ENCODE peak calls at places on chromosomes 12 and 14, in four cellular contexts. J is dorsolateral prefrontal cortex, F is breast epithelium, X is endothelial cell. L is an unnamed sample.

GRCh38 chr12:9349888-9350885 is 142.0 kb upstream of the PZP start:
- DNase-seq in J (no peak), F (no peak), X (no peak), L (no peak)

GRCh38 chr14:50038398-50039119 is 77.8 kb downstream of the VCPKMT start:
- DNase-seq in X (no peak), F (no peak), J (no peak), L (peak)

GRCh38 chr12:62703011-62703380 is 232.0 kb downstream of the PPM1H start:
- DNase-seq in F (no peak), X (no peak), J (no peak), L (no peak)

GRCh38 chr12:31228811-31229792 is 96.8 kb downstream of the SINHCAF start:
- DNase-seq in X (no peak), J (no peak), F (no peak), L (no peak)

GRCh38 chr12:62866451-62867082 is 68.4 kb downstream of the PPM1H start:
- DNase-seq in X (peak), J (no peak), F (no peak), L (no peak)

GRCh38 chr12:2876431-2877046 is 435 bp downstream of the FOXM1 start:
- DNase-seq in J (no peak), X (peak), F (no peak), L (peak)

GRCh38 chr12:113154351-113154973 is 4.9 kb downstream of the CFAP73 start:
- DNase-seq in F (no peak), X (peak), J (peak), L (peak)

GRCh38 chr14:33103489-33103888 is 164.8 kb downstream of the NPAS3 start:
- DNase-seq in F (no peak), J (no peak), X (no peak), L (no peak)

GRCh38 chr12:7498832-7499231 is 4.7 kb downstream of the CD163 start:
- DNase-seq in F (no peak), J (no peak), X (no peak), L (no peak)

GRCh38 chr12:79547735-79548347 is 142.9 kb downstream of the PAWR start:
- DNase-seq in F (peak), X (peak), J (peak), L (peak)

GRCh38 chr12:14129601-14130178 is 148.3 kb upstream of the GRIN2B start:
- DNase-seq in X (no peak), F (no peak), J (no peak), L (no peak)

GRCh38 chr12:78540621-78541336 is 323.8 kb upstream of the SYT1 start:
- DNase-seq in J (no peak), F (no peak), X (no peak), L (no peak)

GRCh38 chr14:39265741-39266588 is 32.2 kb downstream of the MIA2 start:
- DNase-seq in F (no peak), X (no peak), J (no peak), L (no peak)

GRCh38 chr14:81153187-81153586 is 67.6 kb downstream of the GTF2A1 start:
- DNase-seq in F (no peak), X (no peak), J (no peak), L (no peak)

GRCh38 chr12:91618281-91618680 is 435.7 kb upstream of the DCN start:
- DNase-seq in J (no peak), X (no peak), F (no peak), L (no peak)

GRCh38 chr12:116982721-116983502 is 72.2 kb downstream of the FBXW8 start:
- DNase-seq in X (no peak), J (no peak), F (no peak), L (no peak)

GRCh38 chr12:107818984-107819383 is 44.5 kb downstream of the ASCL4 start:
- DNase-seq in X (no peak), J (no peak), F (no peak), L (no peak)

GRCh38 chr14:68250950-68251765 is 431.6 kb downstream of the RAD51B start:
- DNase-seq in X (no peak), J (no peak), F (no peak), L (no peak)
- TF ChIP-seq CTCF in X (no peak), J (no peak), F (no peak), L (peak)

GRCh38 chr12:122982494-122982850 is 2.0 kb downstream of the ARL6IP4 start:
- DNase-seq in X (no peak), F (no peak), J (no peak), L (no peak)

GRCh38 chr12:122984612-122985358 is 4.3 kb downstream of the ARL6IP4 start:
- DNase-seq in X (no peak), F (no peak), J (no peak), L (no peak)

GRCh38 chr12:122981587-122982493 is 1.4 kb downstream of the ARL6IP4 start:
- DNase-seq in X (no peak), F (no peak), J (no peak), L (no peak)

GRCh38 chr12:122983789-122984515 is 3.5 kb downstream of the ARL6IP4 start:
- DNase-seq in F (no peak), J (no peak), X (no peak), L (no peak)

GRCh38 chr12:122982963-122983788 is 2.7 kb downstream of the ARL6IP4 start:
- DNase-seq in X (no peak), F (no peak), J (no peak), L (no peak)
- TF ChIP-seq CTCF in X (no peak), F (no peak), J (no peak), L (no peak)

DNA sequence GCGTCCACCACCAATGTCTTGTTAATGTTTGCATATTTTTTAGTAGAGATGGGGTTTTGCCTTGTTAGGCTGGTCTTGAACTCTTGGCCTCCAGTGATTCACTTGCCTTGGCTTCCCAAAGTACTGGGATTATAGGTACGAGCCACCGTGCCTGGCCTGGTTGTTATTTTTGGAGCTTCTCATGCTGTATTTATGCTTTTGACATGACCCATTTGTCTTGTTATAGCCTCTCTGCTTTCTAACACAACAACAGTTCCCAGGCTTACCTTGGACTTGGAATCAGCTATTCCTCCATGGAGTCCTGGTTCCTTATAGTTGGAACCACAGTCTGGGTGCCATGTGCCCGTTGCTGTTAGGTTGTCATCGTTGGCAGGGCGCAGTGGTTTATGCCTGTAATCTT is 29.7 kb downstream of the ZNF410 start:
- DNase-seq in F (no peak), J (no peak), X (no peak), L (no peak)
- TF ChIP-seq CTCF in F (no peak), J (no peak), X (no peak), L (no peak)

DNA sequence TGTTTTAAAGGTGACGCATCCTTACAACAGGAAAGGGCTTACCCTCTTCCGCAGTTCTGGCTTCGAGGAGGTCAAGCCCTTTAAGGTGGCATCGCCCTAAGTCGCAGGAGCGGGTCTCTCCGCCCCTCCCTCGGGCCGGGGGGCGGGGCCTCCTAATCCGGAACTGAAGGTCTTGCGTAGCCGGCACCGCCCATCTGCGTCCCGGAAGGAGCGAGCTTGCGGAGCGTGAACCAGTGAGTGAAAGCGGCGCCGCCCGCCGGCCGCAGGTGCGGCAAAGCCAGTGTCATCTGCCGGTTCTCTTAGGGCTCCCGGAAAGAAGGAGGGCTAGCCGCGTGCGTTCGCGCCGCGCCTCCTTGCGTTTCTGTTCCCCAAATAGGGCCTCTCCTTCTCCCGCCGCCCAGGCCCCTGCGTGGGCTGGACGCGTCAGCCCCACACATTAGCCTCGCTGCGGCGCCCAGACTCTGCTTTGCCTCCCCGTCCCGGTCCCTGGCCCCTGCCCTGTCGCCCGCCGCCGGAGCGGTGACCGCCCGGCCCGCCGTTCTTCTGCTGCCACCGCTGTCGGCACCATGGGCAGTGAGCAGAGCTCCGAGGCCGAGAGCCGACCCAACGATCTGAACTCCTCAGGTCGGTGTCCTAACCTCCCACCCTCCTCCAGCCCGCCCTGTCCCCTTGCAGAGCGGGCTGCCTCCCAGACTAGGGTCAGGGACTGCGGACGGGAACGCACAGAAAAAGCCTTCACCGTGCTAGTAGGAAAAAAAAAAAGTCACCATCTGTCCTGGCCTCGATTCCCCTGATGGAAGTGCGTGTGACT is at the start of gene BORCS5:
- DNase-seq in J (peak), X (peak), F (peak), L (peak)
- TF ChIP-seq CTCF in J (peak), X (no peak), F (no peak), L (peak)

GRCh38 chr14:86799244-86799647 is 1193.7 kb downstream of the GALC start:
- DNase-seq in F (no peak), X (no peak), J (no peak), L (no peak)

GRCh38 chr14:86798330-86798729 is 1194.7 kb downstream of the GALC start:
- DNase-seq in F (no peak), J (no peak), X (no peak), L (no peak)

GRCh38 chr14:86794689-86795088 is 1198.3 kb downstream of the GALC start:
- DNase-seq in J (no peak), X (no peak), F (no peak), L (no peak)

GRCh38 chr14:86796221-86797074 is 1196.5 kb downstream of the GALC start:
- DNase-seq in F (no peak), X (no peak), J (no peak), L (no peak)

GRCh38 chr14:86797075-86797351 is 1196.0 kb downstream of the GALC start:
- DNase-seq in X (no peak), J (no peak), F (no peak), L (no peak)
- TF ChIP-seq CTCF in X (no peak), J (no peak), F (no peak), L (no peak)

DNA sequence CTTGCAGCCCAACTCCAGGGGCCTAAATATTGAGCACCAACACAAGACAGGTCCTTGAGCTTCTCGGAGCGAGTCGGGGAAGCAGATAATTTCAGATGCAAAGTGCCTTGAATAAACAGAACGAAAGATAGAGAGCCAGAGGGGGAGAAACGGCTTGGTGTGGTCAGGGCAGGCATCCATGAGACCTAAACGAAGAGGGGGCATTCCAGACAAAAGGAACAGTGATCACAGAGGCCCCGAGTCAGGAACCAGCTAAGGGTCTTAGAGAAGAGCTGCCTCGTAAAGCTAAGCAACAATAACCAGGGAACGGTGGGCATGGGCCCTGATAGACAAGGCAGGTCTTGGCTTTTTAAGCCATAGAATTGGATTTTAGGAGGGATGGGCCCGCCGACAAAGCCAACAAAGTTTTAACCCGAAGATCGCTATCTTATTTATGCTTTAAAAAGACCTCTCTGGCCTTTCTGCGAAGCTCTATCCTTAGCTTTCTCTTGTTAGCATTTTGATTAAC is 421 bp upstream of the ACADS start:
- DNase-seq in F (no peak), X (no peak), J (no peak), L (no peak)
- TF ChIP-seq CTCF in F (no peak), X (no peak), J (no peak), L (no peak)

DNA sequence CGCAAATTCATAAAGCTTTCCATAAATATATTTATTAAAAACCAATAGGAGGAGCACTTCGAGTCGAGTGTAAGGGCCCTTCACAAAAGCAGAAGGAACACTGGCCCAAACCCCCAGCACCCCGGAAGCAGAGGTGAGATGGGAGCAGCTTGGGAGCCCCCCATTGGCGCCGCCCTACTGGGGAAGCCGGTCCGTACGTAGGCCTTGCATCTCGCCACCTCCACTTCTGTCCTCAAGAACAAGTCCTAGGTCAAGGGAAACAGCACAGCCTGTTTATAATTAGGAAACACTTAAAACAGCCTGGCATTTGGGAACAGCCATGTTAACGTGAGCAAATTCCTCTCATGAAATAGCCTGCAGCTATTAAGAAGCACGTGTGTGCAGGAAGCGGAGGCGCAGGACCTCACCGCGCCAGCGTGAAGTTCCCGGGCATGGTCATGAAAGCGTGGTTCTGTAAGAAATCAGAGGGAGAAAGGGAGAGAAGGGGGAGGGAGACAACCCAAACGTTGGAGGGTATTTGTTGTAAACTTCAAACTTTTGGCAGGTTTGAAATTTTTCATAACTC is 7.7 kb downstream of the ANKRD9 start:
- DNase-seq in X (no peak), J (no peak), F (no peak), L (no peak)
- TF ChIP-seq CTCF in X (no peak), J (no peak), F (no peak), L (no peak)

GRCh38 chr14:102225386-102225785 is 79.6 kb downstream of the MOK start:
- DNase-seq in X (no peak), J (no peak), F (no peak), L (no peak)

GRCh38 chr14:102225936-102226335 is 79.0 kb downstream of the MOK start:
- DNase-seq in F (no peak), J (peak), X (no peak), L (no peak)

GRCh38 chr14:102227184-102227964 is 77.6 kb downstream of the MOK start:
- DNase-seq in F (no peak), X (no peak), J (no peak), L (no peak)

GRCh38 chr14:102229071-102229738 is 75.8 kb downstream of the MOK start:
- DNase-seq in X (no peak), F (no peak), J (no peak), L (no peak)

DNA sequence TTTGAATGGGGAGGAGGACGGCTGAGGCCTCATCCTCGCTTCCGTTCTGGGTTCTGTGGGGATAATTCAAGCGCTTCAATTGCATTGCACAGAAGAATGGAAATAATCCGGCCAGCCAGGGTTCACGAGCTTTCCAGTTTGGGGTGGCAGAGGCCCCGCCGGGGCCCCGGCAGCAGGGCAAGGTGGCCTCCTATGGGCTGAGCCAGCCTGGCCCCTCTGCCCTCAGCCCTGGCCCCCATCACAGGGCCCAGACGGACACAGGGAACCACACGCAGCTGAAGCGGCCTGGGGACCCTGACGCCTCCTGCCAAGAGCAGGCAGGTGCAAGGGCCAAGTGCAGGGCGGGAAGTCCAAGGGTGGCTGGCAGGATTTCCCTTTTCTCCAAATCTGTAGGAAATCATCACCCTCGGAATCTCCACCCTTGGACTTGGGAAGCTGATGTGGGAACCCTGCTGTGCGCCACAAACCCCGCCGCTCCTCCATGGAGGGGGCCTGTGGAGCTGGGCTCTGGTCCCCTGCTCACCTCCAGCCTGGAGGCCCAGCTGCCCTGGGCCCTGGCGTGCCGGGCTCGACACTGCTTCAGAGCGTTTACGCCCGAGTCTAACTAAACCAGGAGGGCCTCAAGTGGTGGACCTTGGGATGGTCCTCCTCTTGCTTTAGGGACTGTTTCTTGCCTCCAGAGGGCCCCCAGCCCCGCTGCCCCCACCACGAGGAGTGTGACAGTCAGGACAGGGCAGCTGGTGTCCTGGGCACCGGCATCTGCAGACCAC is 78.4 kb downstream of the MOK start:
- DNase-seq in X (no peak), J (no peak), F (no peak), L (no peak)
- TF ChIP-seq CTCF in X (no peak), J (no peak), F (no peak), L (no peak)

GRCh38 chr12:128140551-128140950 is 126.4 kb upstream of the TMEM132C start:
- DNase-seq in F (no peak), X (no peak), J (no peak), L (no peak)
- TF ChIP-seq CTCF in F (no peak), X (no peak), J (no peak), L (no peak)

GRCh38 chr14:104787736-104788532 is 7.6 kb downstream of the AKT1 start:
- DNase-seq in J (no peak), F (no peak), X (no peak), L (no peak)

GRCh38 chr14:104788533-104788818 is 7.1 kb downstream of the AKT1 start:
- DNase-seq in J (no peak), X (no peak), F (no peak), L (no peak)

GRCh38 chr14:104791425-104791824 is 4.1 kb downstream of the AKT1 start:
- DNase-seq in F (no peak), X (no peak), J (no peak), L (no peak)

GRCh38 chr14:104788873-104789663 is 6.5 kb downstream of the AKT1 start:
- DNase-seq in F (no peak), X (no peak), J (no peak), L (no peak)

GRCh38 chr14:104789752-104790743 is 5.5 kb downstream of the AKT1 start:
- DNase-seq in F (no peak), X (no peak), J (no peak), L (no peak)
- TF ChIP-seq CTCF in F (no peak), X (no peak), J (no peak), L (no peak)

L was measured in GM10248.